ENCODE peak calls at places on chromosome 21, in ten cellular contexts. Z is ovary, M is suprapubic skin, E is MM.1S, B is lower lobe of right lung, H is SJSA1, N is breast epithelium, A is foreskin fibroblast, I is kidney, C is tibial artery. K is an unnamed sample.
A peak's percentile ranks its signal among the peaks of the same experiment; 100 is the strongest.

GRCh38 chr21:25934771-25935224 is 200.0 kb downstream of the GABPA start:
- DNase-seq in M (no peak), H (peak; percentile 80), B (peak; percentile 58), N (peak; percentile 58), A (peak; percentile 89), E (peak; percentile 21), Z (no peak), I (peak; percentile 75), C (peak; percentile 87), K (peak; percentile 91)

GRCh38 chr21:37032877-37033471 is 26.5 kb downstream of the RIPPLY3 start:
- DNase-seq in Z (no peak), E (no peak), M (no peak), C (no peak), A (peak; percentile 63), N (no peak), B (no peak), H (peak; percentile 46), I (no peak), K (no peak)

GRCh38 chr21:39650306-39650705 is 37.6 kb downstream of the B3GALT5 start:
- DNase-seq in M (peak; percentile 58), Z (no peak), N (no peak), E (peak; percentile 6), H (no peak), C (no peak), A (no peak), B (no peak), I (no peak), K (no peak)

GRCh38 chr21:33824156-33824941 is 91.3 kb downstream of the ATP5PO start:
- DNase-seq in I (no peak), H (peak; percentile 89), A (no peak), M (no peak), N (no peak), Z (peak; percentile 64), E (no peak), B (no peak), C (no peak), K (no peak)

GRCh38 chr21:25421327-25422028 is 185.8 kb downstream of the MRPL39 start:
- DNase-seq in I (no peak), C (peak; percentile 29), E (peak; percentile 47), B (no peak), H (no peak), N (no peak), A (peak; percentile 30), M (no peak), Z (no peak), K (no peak)

GRCh38 chr21:19853709-19854575 is 1144.3 kb upstream of the NCAM2 start:
- DNase-seq in C (no peak), B (no peak), I (peak; percentile 45), E (peak; percentile 15), Z (no peak), N (no peak), M (no peak), H (no peak), A (no peak), K (no peak)

GRCh38 chr21:43361493-43362296 is 65.2 kb downstream of the SIK1 start:
- DNase-seq in Z (no peak), M (no peak), E (peak; percentile 98), B (no peak), H (no peak), I (peak; percentile 90), C (peak; percentile 54), N (no peak), A (peak; percentile 68), K (peak; percentile 93)

GRCh38 chr21:15272171-15272570 is 207.4 kb upstream of the NRIP1 start:
- DNase-seq in C (no peak), B (no peak), H (no peak), A (no peak), N (no peak), Z (no peak), I (no peak), E (no peak), M (no peak), K (no peak)

GRCh38 chr21:31310750-31311149 is 33.3 kb downstream of the TIAM1 start:
- DNase-seq in C (no peak), N (no peak), B (no peak), Z (no peak), A (no peak), I (no peak), H (peak; percentile 31), M (no peak), E (no peak), K (peak; percentile 26)

GRCh38 chr21:31198575-31198974 is 145.5 kb downstream of the TIAM1 start:
- DNase-seq in N (no peak), B (no peak), Z (no peak), A (no peak), E (peak; percentile 62), I (no peak), C (no peak), H (peak; percentile 52), M (no peak), K (no peak)

GRCh38 chr21:39934895-39935294 is 67.7 kb downstream of the PCP4 start:
- DNase-seq in H (no peak), Z (no peak), C (no peak), E (peak; percentile 99), M (no peak), A (no peak), B (no peak), N (no peak), I (no peak), K (peak; percentile 18)

GRCh38 chr21:42669069-42669468 is 15.6 kb downstream of the PDE9A start:
- DNase-seq in A (no peak), N (no peak), Z (peak; percentile 79), B (no peak), H (no peak), I (peak; percentile 69), C (no peak), M (no peak), E (no peak), K (no peak)

GRCh38 chr21:42637602-42638041 is 15.8 kb upstream of the PDE9A start:
- DNase-seq in E (no peak), Z (peak; percentile 28), H (no peak), I (peak; percentile 45), N (no peak), C (no peak), B (peak; percentile 22), A (no peak), M (no peak), K (no peak)

GRCh38 chr21:24023402-24023801 is 1583.9 kb downstream of the MRPL39 start:
- DNase-seq in C (no peak), I (no peak), N (no peak), Z (no peak), A (no peak), E (no peak), M (no peak), B (no peak), H (no peak), K (no peak)

GRCh38 chr21:18840239-18840638 is 436.7 kb upstream of the TMPRSS15 start:
- DNase-seq in C (no peak), I (no peak), E (peak; percentile 72), M (no peak), A (no peak), H (no peak), Z (no peak), N (no peak), B (no peak), K (no peak)

GRCh38 chr21:16082038-16082816 is 352.4 kb downstream of the USP25 start:
- DNase-seq in I (no peak), E (peak; percentile 50), A (no peak), Z (no peak), H (peak; percentile 7), B (no peak), M (no peak), N (no peak), C (no peak), K (no peak)

GRCh38 chr21:16279658-16280581 is 550.1 kb downstream of the USP25 start:
- DNase-seq in H (peak; percentile 47), C (peak; percentile 31), M (no peak), A (peak; percentile 41), N (no peak), Z (peak; percentile 69), I (peak; percentile 37), B (no peak), E (no peak), K (peak; percentile 86)

GRCh38 chr21:32415999-32416398 is 3.5 kb downstream of the EVA1C start:
- DNase-seq in H (no peak), I (no peak), N (no peak), E (no peak), C (no peak), M (no peak), Z (no peak), B (no peak), A (no peak), K (no peak)
- H3K4me3 ChIP-seq in H (no peak overlapping the region), I (no peak overlapping the region), N (no peak overlapping the region), E (no peak overlapping the region), C (no peak overlapping the region), M (no peak overlapping the region), Z (no peak overlapping the region), B (peak overlapping the region; percentile 11), A (no peak overlapping the region), K (no peak overlapping the region)

GRCh38 chr21:45074048-45074817 is at the start of gene ADARB1:
- DNase-seq in A (peak; percentile 53), C (no peak), Z (peak; percentile 80), E (peak; percentile 75), M (no peak), N (peak; percentile 52), B (peak; percentile 74), I (peak; percentile 87), H (peak; percentile 30), K (peak; percentile 88)
- H3K4me3 ChIP-seq in A (peak within 1 kb of the TSS; percentile 64), C (peak within 1 kb of the TSS; percentile 97), Z (peak within 1 kb of the TSS; percentile 93), E (peak within 1 kb of the TSS; percentile 72), M (peak within 1 kb of the TSS; percentile 99), N (peak within 1 kb of the TSS; percentile 87), B (peak within 1 kb of the TSS; percentile 90), I (peak within 1 kb of the TSS; percentile 53), H (peak within 1 kb of the TSS; percentile 100), K (peak within 1 kb of the TSS; percentile 90)

GRCh38 chr21:29939859-29940245 is at the start of gene GRIK1:
- DNase-seq in B (no peak), Z (no peak), H (no peak), A (no peak), M (no peak), E (no peak), C (no peak), I (peak; percentile 57), N (no peak), K (no peak)
- H3K4me3 ChIP-seq in B (no peak within 1 kb of the TSS), Z (no peak within 1 kb of the TSS), H (no peak within 1 kb of the TSS), A (peak within 1 kb of the TSS; percentile 10), M (peak within 1 kb of the TSS; percentile 38), E (no peak within 1 kb of the TSS), C (peak within 1 kb of the TSS; percentile 26), I (peak within 1 kb of the TSS; percentile 36), N (peak within 1 kb of the TSS; percentile 44), K (no peak within 1 kb of the TSS)

DNA sequence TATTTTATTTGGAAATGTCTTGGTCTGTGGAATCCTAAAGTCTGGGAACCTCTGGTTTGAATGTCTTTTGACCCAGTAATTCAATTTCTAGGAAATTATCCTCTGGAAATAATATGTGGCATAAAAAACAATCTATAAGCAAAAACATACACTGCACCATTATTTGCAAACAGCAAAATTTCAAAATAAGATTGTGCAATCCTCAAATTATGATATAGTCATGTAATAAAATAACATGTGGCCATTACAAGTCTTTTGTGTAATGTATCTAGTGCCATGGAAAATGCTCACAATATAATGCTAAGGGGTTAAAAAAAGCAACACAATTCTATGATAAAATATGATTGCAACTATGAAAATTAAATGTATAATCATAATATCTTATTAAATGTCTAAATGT is 312.9 kb upstream of the RUNX1 start:
- DNase-seq in N (no peak), Z (no peak), C (no peak), B (no peak), H (no peak), M (no peak), A (no peak), I (no peak), E (no peak), K (no peak)
- H3K4me3 ChIP-seq in N (no peak overlapping the region), Z (no peak overlapping the region), C (no peak overlapping the region), B (no peak overlapping the region), H (no peak overlapping the region), M (no peak overlapping the region), A (no peak overlapping the region), I (no peak overlapping the region), E (no peak overlapping the region), K (no peak overlapping the region)